ENCODE peak calls at places on chromosome 1, in eight cellular contexts. V is BJ; J is RWPE1; G is heart right ventricle; P is T follicular helper cell; K is stimulated activated CD4-positive, alpha-beta T cell treated with anti-CD3 and anti-CD28 coated beads, Interleukin-4, amount 100 ng/mL, for 24 hours; H is LoVo; D is foreskin melanocyte. L is an unnamed sample.

GRCh38 chr1:3037281-3038040 is 16.2 kb downstream of the ACTRT2 start:
- DNase-seq in V (no peak), J (no peak), G (no peak), P (no peak), K (no peak), H (no peak), D (no peak), L (no peak)

GRCh38 chr1:168138134-168138533 is 1.4 kb upstream of the GPR161 start:
- DNase-seq in V (no peak), J (no peak), G (no peak), P (no peak), K (no peak), H (no peak), D (no peak), L (peak)

GRCh38 chr1:18608534-18608933 is 22.1 kb upstream of the PAX7 start:
- DNase-seq in V (no peak), J (no peak), G (no peak), P (no peak), K (no peak), H (no peak), D (no peak), L (no peak)

GRCh38 chr1:189782280-189782679 is 695.4 kb downstream of the BRINP3 start:
- DNase-seq in V (no peak), J (no peak), G (no peak), P (no peak), K (no peak), H (no peak), D (no peak), L (no peak)

GRCh38 chr1:157770442-157771043 is 6.4 kb downstream of the FCRL2 start:
- DNase-seq in V (no peak), J (no peak), G (no peak), P (no peak), K (no peak), H (no peak), D (peak), L (no peak)

GRCh38 chr1:48051466-48052126 is 54.4 kb upstream of the TRABD2B start:
- DNase-seq in V (no peak), J (peak), G (no peak), P (no peak), K (no peak), H (peak), D (no peak), L (no peak)

GRCh38 chr1:166166701-166167394 is at the start of gene FAM78B:
- DNase-seq in V (no peak), J (peak), G (peak), P (peak), K (peak), H (peak), D (peak), L (no peak)

GRCh38 chr1:154328318-154329151 is 3.2 kb downstream of the ATP8B2 start:
- DNase-seq in V (no peak), J (peak), G (peak), P (peak), K (peak), H (peak), D (peak), L (no peak)

GRCh38 chr1:201737350-201738060 is 91.5 kb upstream of the IPO9 start:
- DNase-seq in V (peak), J (no peak), G (peak), P (no peak), K (no peak), H (no peak), D (no peak), L (no peak)